ENCODE peak calls at places on chromosome 6, in four cellular contexts. One of them, this sample, is unnamed.

GRCh38 chr6:30152019-30152673 is 8.9 kb downstream of the TRIM10 start:
- DNase-seq in upper lobe of left lung: no peak
- DNase-seq in lower lobe of right lung: no peak
- DNase-seq in NCI-H2081: no peak
- DNase-seq in this sample: no peak

GRCh38 chr6:36911946-36912555 is 26.3 kb downstream of the C6orf89 start:
- DNase-seq in upper lobe of left lung: no peak
- DNase-seq in lower lobe of right lung: no peak
- DNase-seq in NCI-H2081: no peak
- DNase-seq in this sample: no peak

GRCh38 chr6:112835078-112835477 is 487.9 kb downstream of the RFPL4B start:
- DNase-seq in upper lobe of left lung: no peak
- DNase-seq in lower lobe of right lung: no peak
- DNase-seq in NCI-H2081: no peak
- DNase-seq in this sample: peak; percentile 6

GRCh38 chr6:40409716-40410397 is 177.3 kb downstream of the LRFN2 start:
- DNase-seq in upper lobe of left lung: no peak
- DNase-seq in lower lobe of right lung: no peak
- DNase-seq in NCI-H2081: peak; percentile 43
- DNase-seq in this sample: no peak

GRCh38 chr6:2141644-2142290 is 103.6 kb downstream of the GMDS start:
- DNase-seq in upper lobe of left lung: no peak
- DNase-seq in lower lobe of right lung: no peak
- DNase-seq in NCI-H2081: no peak
- DNase-seq in this sample: no peak

GRCh38 chr6:48032156-48032555 is 78.8 kb downstream of the PTCHD4 start:
- DNase-seq in upper lobe of left lung: no peak
- DNase-seq in lower lobe of right lung: no peak
- DNase-seq in NCI-H2081: no peak
- DNase-seq in this sample: no peak

GRCh38 chr6:132445201-132445951 is 44.1 kb upstream of the MOXD1 start:
- DNase-seq in upper lobe of left lung: no peak
- DNase-seq in lower lobe of right lung: no peak
- DNase-seq in NCI-H2081: no peak
- DNase-seq in this sample: no peak

GRCh38 chr6:30881987-30882763 is 2.1 kb upstream of the DDR1 start:
- DNase-seq in upper lobe of left lung: no peak
- DNase-seq in lower lobe of right lung: no peak
- DNase-seq in NCI-H2081: no peak
- DNase-seq in this sample: no peak

GRCh38 chr6:96545882-96546281 is 17.0 kb upstream of the FHL5 start:
- DNase-seq in upper lobe of left lung: no peak
- DNase-seq in lower lobe of right lung: no peak
- DNase-seq in NCI-H2081: no peak
- DNase-seq in this sample: no peak

GRCh38 chr6:133895573-133896343 is 6.8 kb downstream of the TCF21 start:
- DNase-seq in upper lobe of left lung: no peak
- DNase-seq in lower lobe of right lung: no peak
- DNase-seq in NCI-H2081: no peak
- DNase-seq in this sample: no peak

GRCh38 chr6:145015739-145016558 is 719.4 kb downstream of the EPM2A start:
- DNase-seq in upper lobe of left lung: no peak
- DNase-seq in lower lobe of right lung: no peak
- DNase-seq in NCI-H2081: no peak
- DNase-seq in this sample: no peak

GRCh38 chr6:39961178-39961577 is 26.9 kb upstream of the MOCS1 start:
- DNase-seq in upper lobe of left lung: no peak
- DNase-seq in lower lobe of right lung: no peak
- DNase-seq in NCI-H2081: no peak
- DNase-seq in this sample: no peak

GRCh38 chr6:29797120-29797519 is 30.5 kb upstream of the HLA-G start:
- DNase-seq in upper lobe of left lung: peak; percentile 30
- DNase-seq in lower lobe of right lung: no peak
- DNase-seq in NCI-H2081: no peak
- DNase-seq in this sample: no peak

GRCh38 chr6:110485461-110485860 is 9.0 kb upstream of the SLC22A16 start:
- DNase-seq in upper lobe of left lung: no peak
- DNase-seq in lower lobe of right lung: no peak
- DNase-seq in NCI-H2081: no peak
- DNase-seq in this sample: no peak

GRCh38 chr6:119116712-119117281 is 38.3 kb upstream of the FAM184A start:
- DNase-seq in upper lobe of left lung: no peak
- DNase-seq in lower lobe of right lung: no peak
- DNase-seq in NCI-H2081: no peak
- DNase-seq in this sample: no peak

GRCh38 chr6:113909224-113909856 is 52.2 kb downstream of the MARCKS start:
- DNase-seq in upper lobe of left lung: no peak
- DNase-seq in lower lobe of right lung: no peak
- DNase-seq in NCI-H2081: peak; percentile 39
- DNase-seq in this sample: peak; percentile 48

GRCh38 chr6:135274561-135275293 is 93.6 kb downstream of the MYB start:
- DNase-seq in upper lobe of left lung: no peak
- DNase-seq in lower lobe of right lung: no peak
- DNase-seq in NCI-H2081: no peak
- DNase-seq in this sample: no peak